ENCODE peak calls at places on chromosomes 13 and 19, in four cellular contexts. H is NB4, A is NCI-H69, J is AG09309. D is an unnamed sample.

GRCh38 chr19:1396768-1397679 is 4.3 kb downstream of the GAMT start:
- DNase-seq in H (no peak), A (no peak), J (no peak), D (no peak)

GRCh38 chr13:21684576-21684975 is 13.7 kb downstream of the FGF9 start:
- DNase-seq in H (no peak), A (no peak), J (no peak), D (no peak)

GRCh38 chr13:93270769-93271753 is 44.5 kb downstream of the GPC6 start:
- DNase-seq in H (no peak), A (peak; percentile 99), J (no peak), D (peak; percentile 61)

GRCh38 chr19:590396-590745 is 690 bp downstream of the HCN2 start:
- DNase-seq in H (no peak), A (peak; percentile 71), J (no peak), D (no peak)

GRCh38 chr19:11963566-11964355 is 1.1 kb upstream of the ZNF763 start:
- DNase-seq in H (peak; percentile 84), A (peak; percentile 79), J (no peak), D (peak; percentile 24)

GRCh38 chr19:41866284-41866683 is 6.2 kb downstream of the RPS19 start:
- DNase-seq in H (no peak), A (peak; percentile 73), J (no peak), D (no peak)

GRCh38 chr19:45645631-45646344 is 6.6 kb upstream of the EML2 start:
- DNase-seq in H (peak; percentile 85), A (peak; percentile 96), J (no peak), D (peak; percentile 94)

GRCh38 chr13:40445557-40445990 is 220.9 kb downstream of the FOXO1 start:
- DNase-seq in H (peak; percentile 85), A (no peak), J (no peak), D (peak; percentile 80)

GRCh38 chr13:108993346-108993745 is 363.9 kb downstream of the MYO16 start:
- DNase-seq in H (peak; percentile 68), A (no peak), J (peak; percentile 4), D (no peak)

GRCh38 chr13:100339411-100339935 is 249.1 kb downstream of the GGACT start:
- DNase-seq in H (no peak), A (no peak), J (no peak), D (no peak)

GRCh38 chr13:33531484-33531883 is 245.9 kb upstream of the STARD13 start:
- DNase-seq in H (no peak), A (no peak), J (no peak), D (no peak)

GRCh38 chr19:49362926-49363264 is 679 bp upstream of the TEAD2 start:
- DNase-seq in H (no peak), A (no peak), J (no peak), D (peak; percentile 18)

GRCh38 chr13:107203146-107203847 is 635.4 kb upstream of the ARGLU1 start:
- DNase-seq in H (peak; percentile 43), A (peak; percentile 51), J (no peak), D (peak; percentile 36)

GRCh38 chr13:29497137-29497654 is 98.3 kb downstream of the SLC7A1 start:
- DNase-seq in H (no peak), A (peak; percentile 14), J (no peak), D (no peak)

GRCh38 chr13:33351324-33351723 is 65.8 kb upstream of the STARD13 start:
- DNase-seq in H (no peak), A (peak; percentile 24), J (peak; percentile 38), D (peak; percentile 56)

GRCh38 chr13:33230178-33230881 is 55.2 kb downstream of the STARD13 start:
- DNase-seq in H (no peak), A (peak; percentile 64), J (no peak), D (no peak)

GRCh38 chr13:44079413-44080205 is 199.9 kb downstream of the LACC1 start:
- DNase-seq in H (no peak), A (no peak), J (no peak), D (no peak)

GRCh38 chr13:59478908-59479307 is 684.8 kb downstream of the DIAPH3 start:
- DNase-seq in H (no peak), A (peak; percentile 26), J (no peak), D (no peak)

GRCh38 chr13:32041429-32041828 is 9.9 kb downstream of the FRY start:
- DNase-seq in H (no peak), A (no peak), J (no peak), D (no peak)

GRCh38 chr19:2291185-2291751 is 9.3 kb upstream of the PEAK3 start:
- DNase-seq in H (no peak), A (peak; percentile 90), J (no peak), D (no peak)

GRCh38 chr13:110304256-110304655 is 2.7 kb downstream of the COL4A1 start:
- DNase-seq in H (no peak), A (no peak), J (no peak), D (no peak)

GRCh38 chr13:71879129-71879535 is 12.1 kb upstream of the DACH1 start:
- DNase-seq in H (peak; percentile 83), A (no peak), J (no peak), D (peak; percentile 50)

GRCh38 chr13:111976474-111977183 is 90.3 kb upstream of the SOX1 start:
- DNase-seq in H (no peak), A (peak; percentile 30), J (no peak), D (no peak)

GRCh38 chr13:111915104-111915551 is 151.8 kb upstream of the SOX1 start:
- DNase-seq in H (no peak), A (no peak), J (no peak), D (no peak)

GRCh38 chr19:35090160-35090794 is 25.3 kb upstream of the FXYD3 start:
- DNase-seq in H (peak; percentile 47), A (peak; percentile 87), J (no peak), D (peak; percentile 71)

GRCh38 chr13:111398715-111399299 is 78.4 kb downstream of the TEX29 start:
- DNase-seq in H (peak; percentile 12), A (no peak), J (no peak), D (no peak)

GRCh38 chr19:12872941-12873890 is 8.0 kb downstream of the DNASE2 start:
- DNase-seq in H (peak; percentile 49), A (peak; percentile 19), J (no peak), D (peak; percentile 66)

GRCh38 chr13:50292082-50292481 is 276.8 kb downstream of the KCNRG start:
- DNase-seq in H (no peak), A (no peak), J (no peak), D (no peak)

GRCh38 chr19:1567116-1567847 is 843 bp downstream of the MEX3D start:
- DNase-seq in H (no peak), A (peak; percentile 70), J (no peak), D (no peak)

GRCh38 chr13:51643114-51643881 is 59.0 kb downstream of the WDFY2 start:
- DNase-seq in H (peak; percentile 36), A (peak; percentile 7), J (peak; percentile 87), D (no peak)

GRCh38 chr19:48964205-48965032 is 690 bp upstream of the FTL start:
- DNase-seq in H (no peak), A (peak; percentile 61), J (no peak), D (no peak)

GRCh38 chr19:47000373-47000772 is 19.3 kb upstream of the NPAS1 start:
- DNase-seq in H (no peak), A (no peak), J (no peak), D (no peak)